ENCODE peak calls at places on chromosomes 13 and 19, in six cellular contexts. One of them, this sample, is unnamed.

GRCh38 chr13:113616991-113617749 is 32.6 kb downstream of the TFDP1 start:
- DNase-seq in fibroblast of the conjunctiva: no peak
- DNase-seq in G401: peak; percentile 82
- DNase-seq in suprapubic skin: no peak
- DNase-seq in NCI-H1092: no peak
- DNase-seq in GM23248: no peak
- DNase-seq in this sample: peak; percentile 85

GRCh38 chr13:38661276-38661675 is 25.6 kb upstream of the FREM2 start:
- DNase-seq in GM23248: peak; percentile 58
- DNase-seq in suprapubic skin: no peak
- DNase-seq in NCI-H1092: no peak
- DNase-seq in G401: no peak
- DNase-seq in fibroblast of the conjunctiva: no peak
- DNase-seq in this sample: no peak

GRCh38 chr19:48325265-48325910 is at the start of gene EMP3:
- DNase-seq in fibroblast of the conjunctiva: peak; percentile 87
- DNase-seq in G401: peak; percentile 51
- DNase-seq in suprapubic skin: peak; percentile 92
- DNase-seq in GM23248: peak; percentile 97
- DNase-seq in NCI-H1092: no peak
- DNase-seq in this sample: peak; percentile 71

GRCh38 chr13:113105032-113105993 is at the start of gene F7:
- DNase-seq in suprapubic skin: no peak
- DNase-seq in NCI-H1092: no peak
- DNase-seq in GM23248: no peak
- DNase-seq in G401: no peak
- DNase-seq in fibroblast of the conjunctiva: no peak
- DNase-seq in this sample: no peak

GRCh38 chr13:95360464-95361097 is 59.3 kb upstream of the ABCC4 start:
- DNase-seq in GM23248: peak; percentile 7
- DNase-seq in NCI-H1092: no peak
- DNase-seq in G401: no peak
- DNase-seq in fibroblast of the conjunctiva: no peak
- DNase-seq in suprapubic skin: no peak
- DNase-seq in this sample: no peak

GRCh38 chr13:41596190-41596589 is 138.8 kb downstream of the RGCC start:
- DNase-seq in GM23248: no peak
- DNase-seq in suprapubic skin: no peak
- DNase-seq in G401: no peak
- DNase-seq in fibroblast of the conjunctiva: no peak
- DNase-seq in NCI-H1092: no peak
- DNase-seq in this sample: no peak

GRCh38 chr13:87661471-87661870 is 9.7 kb upstream of the SLITRK5 start:
- DNase-seq in NCI-H1092: no peak
- DNase-seq in GM23248: no peak
- DNase-seq in fibroblast of the conjunctiva: no peak
- DNase-seq in suprapubic skin: no peak
- DNase-seq in G401: no peak
- DNase-seq in this sample: peak; percentile 80

GRCh38 chr19:1789282-1790020 is 22.6 kb downstream of the ATP8B3 start:
- DNase-seq in G401: no peak
- DNase-seq in NCI-H1092: no peak
- DNase-seq in GM23248: peak; percentile 17
- DNase-seq in fibroblast of the conjunctiva: no peak
- DNase-seq in suprapubic skin: no peak
- DNase-seq in this sample: no peak

GRCh38 chr13:110017379-110017778 is 231.0 kb upstream of the IRS2 start:
- DNase-seq in G401: no peak
- DNase-seq in GM23248: peak; percentile 89
- DNase-seq in fibroblast of the conjunctiva: peak; percentile 24
- DNase-seq in NCI-H1092: no peak
- DNase-seq in suprapubic skin: no peak
- DNase-seq in this sample: peak; percentile 72

GRCh38 chr13:44734204-44734707 is 158.1 kb upstream of the TSC22D1 start:
- DNase-seq in fibroblast of the conjunctiva: peak; percentile 92
- DNase-seq in GM23248: peak; percentile 60
- DNase-seq in NCI-H1092: peak; percentile 13
- DNase-seq in G401: no peak
- DNase-seq in suprapubic skin: no peak
- DNase-seq in this sample: no peak

GRCh38 chr13:51797664-51798488 is 6.1 kb downstream of the DHRS12 start:
- DNase-seq in fibroblast of the conjunctiva: no peak
- DNase-seq in G401: peak; percentile 97
- DNase-seq in NCI-H1092: peak; percentile 38
- DNase-seq in GM23248: peak; percentile 56
- DNase-seq in suprapubic skin: no peak
- DNase-seq in this sample: peak; percentile 37

GRCh38 chr13:34107814-34108213 is 289.9 kb downstream of the RFC3 start:
- DNase-seq in suprapubic skin: no peak
- DNase-seq in NCI-H1092: no peak
- DNase-seq in GM23248: peak; percentile 49
- DNase-seq in fibroblast of the conjunctiva: no peak
- DNase-seq in G401: no peak
- DNase-seq in this sample: no peak

GRCh38 chr19:53333071-53333465 is 481 bp upstream of the ZNF845 start:
- DNase-seq in NCI-H1092: no peak
- DNase-seq in GM23248: peak; percentile 73
- DNase-seq in G401: no peak
- DNase-seq in fibroblast of the conjunctiva: no peak
- DNase-seq in suprapubic skin: peak; percentile 81
- DNase-seq in this sample: peak; percentile 5

GRCh38 chr13:50448535-50448981 is 394.9 kb downstream of the DLEU7 start:
- DNase-seq in fibroblast of the conjunctiva: no peak
- DNase-seq in G401: no peak
- DNase-seq in suprapubic skin: no peak
- DNase-seq in NCI-H1092: no peak
- DNase-seq in GM23248: no peak
- DNase-seq in this sample: no peak

GRCh38 chr13:39144941-39145533 is 106.8 kb downstream of the NHLRC3 start:
- DNase-seq in NCI-H1092: peak; percentile 6
- DNase-seq in G401: peak; percentile 53
- DNase-seq in fibroblast of the conjunctiva: peak; percentile 59
- DNase-seq in suprapubic skin: no peak
- DNase-seq in GM23248: peak; percentile 79
- DNase-seq in this sample: peak; percentile 62

GRCh38 chr13:114339779-114340534 is 25.7 kb downstream of the CHAMP1 start:
- DNase-seq in NCI-H1092: peak; percentile 74
- DNase-seq in fibroblast of the conjunctiva: peak; percentile 41
- DNase-seq in GM23248: peak; percentile 74
- DNase-seq in G401: peak; percentile 20
- DNase-seq in suprapubic skin: no peak
- DNase-seq in this sample: peak; percentile 5

GRCh38 chr13:94209110-94209509 is 270.4 kb downstream of the DCT start:
- DNase-seq in GM23248: peak; percentile 9
- DNase-seq in G401: no peak
- DNase-seq in suprapubic skin: no peak
- DNase-seq in NCI-H1092: no peak
- DNase-seq in fibroblast of the conjunctiva: no peak
- DNase-seq in this sample: no peak

GRCh38 chr13:99151516-99151915 is 49.1 kb upstream of the UBAC2 start:
- DNase-seq in fibroblast of the conjunctiva: no peak
- DNase-seq in suprapubic skin: no peak
- DNase-seq in NCI-H1092: no peak
- DNase-seq in GM23248: peak; percentile 84
- DNase-seq in G401: no peak
- DNase-seq in this sample: peak; percentile 11

GRCh38 chr13:98938801-98939200 is 39.1 kb downstream of the DOCK9 start:
- DNase-seq in G401: no peak
- DNase-seq in NCI-H1092: no peak
- DNase-seq in GM23248: no peak
- DNase-seq in fibroblast of the conjunctiva: no peak
- DNase-seq in suprapubic skin: no peak
- DNase-seq in this sample: no peak

GRCh38 chr19:10256551-10256950 is 4.5 kb downstream of the MRPL4 start:
- DNase-seq in GM23248: no peak
- DNase-seq in NCI-H1092: no peak
- DNase-seq in suprapubic skin: no peak
- DNase-seq in G401: no peak
- DNase-seq in fibroblast of the conjunctiva: no peak
- DNase-seq in this sample: no peak

GRCh38 chr13:46469064-46469463 is 82.0 kb upstream of the RUBCNL start:
- DNase-seq in GM23248: peak; percentile 72
- DNase-seq in G401: no peak
- DNase-seq in fibroblast of the conjunctiva: peak; percentile 16
- DNase-seq in NCI-H1092: no peak
- DNase-seq in suprapubic skin: no peak
- DNase-seq in this sample: no peak